ENCODE peak calls at places on chromosome 3, in eight cellular contexts. P is choroid plexus epithelial cell, O is spleen, U is GM20000, N is lung, D is MCF 10A, H is mesothelial cell of epicardium, X is left lung. Q is an unnamed sample.
A peak's percentile ranks its signal among the peaks of the same experiment; 100 is the strongest.

GRCh38 chr3:70849911-70850699 is 537.7 kb upstream of the MDFIC2 start:
- DNase-seq in P (peak; percentile 97), O (no peak), U (no peak), N (no peak), D (peak; percentile 91), H (no peak), X (no peak), Q (no peak)

GRCh38 chr3:106305127-106305526 is 436.3 kb upstream of the CBLB start:
- DNase-seq in P (peak; percentile 32), O (no peak), U (no peak), N (no peak), D (no peak), H (no peak), X (no peak), Q (no peak)

GRCh38 chr3:126267169-126267975 is 87.0 kb upstream of the ALDH1L1 start:
- DNase-seq in P (peak; percentile 96), O (no peak), U (no peak), N (peak; percentile 86), D (peak; percentile 81), H (peak; percentile 81), X (peak; percentile 87), Q (peak; percentile 70)

GRCh38 chr3:182357928-182358327 is 435.4 kb upstream of the ATP11B start:
- DNase-seq in P (no peak), O (no peak), U (no peak), N (no peak), D (peak; percentile 27), H (no peak), X (no peak), Q (no peak)

GRCh38 chr3:88231207-88231606 is 81.4 kb downstream of the C3orf38 start:
- DNase-seq in P (peak; percentile 26), O (no peak), U (no peak), N (no peak), D (peak; percentile 11), H (no peak), X (no peak), Q (no peak)

GRCh38 chr3:16302082-16302631 is 37.1 kb downstream of the OXNAD1 start:
- DNase-seq in P (no peak), O (no peak), U (no peak), N (no peak), D (no peak), H (no peak), X (no peak), Q (no peak)

GRCh38 chr3:120428904-120429303 is 21.9 kb downstream of the FSTL1 start:
- DNase-seq in P (no peak), O (no peak), U (no peak), N (no peak), D (no peak), H (no peak), X (no peak), Q (no peak)

GRCh38 chr3:172321035-172321434 is 127.2 kb downstream of the GHSR start:
- DNase-seq in P (peak; percentile 62), O (no peak), U (peak; percentile 18), N (no peak), D (no peak), H (no peak), X (no peak), Q (peak; percentile 38)

GRCh38 chr3:77254967-77255831 is 215.3 kb downstream of the ROBO2 start:
- DNase-seq in P (peak; percentile 84), O (no peak), U (peak; percentile 46), N (no peak), D (peak; percentile 68), H (no peak), X (no peak), Q (peak; percentile 58)

GRCh38 chr3:194686816-194687637 is 1.3 kb downstream of the FAM43A start:
- DNase-seq in P (peak; percentile 69), O (peak; percentile 89), U (peak; percentile 48), N (peak; percentile 35), D (no peak), H (peak; percentile 57), X (peak; percentile 85), Q (peak; percentile 62)

GRCh38 chr3:66582721-66583141 is 81.9 kb upstream of the LRIG1 start:
- DNase-seq in P (peak; percentile 82), O (peak; percentile 83), U (peak; percentile 26), N (no peak), D (no peak), H (no peak), X (no peak), Q (peak; percentile 56)

GRCh38 chr3:146680602-146681001 is 75.5 kb upstream of the PLSCR5 start:
- DNase-seq in P (no peak), O (no peak), U (no peak), N (no peak), D (no peak), H (no peak), X (no peak), Q (no peak)

GRCh38 chr3:99686955-99687612 is 48.7 kb downstream of the COL8A1 start:
- DNase-seq in P (peak; percentile 84), O (no peak), U (peak; percentile 52), N (peak; percentile 59), D (peak; percentile 76), H (peak; percentile 70), X (no peak), Q (peak; percentile 48)
- TF ChIP-seq CTCF in P (peak; percentile 80), O (no peak), U (peak; percentile 74), N (peak; percentile 28), D (peak; percentile 69), H (peak; percentile 86), X (peak; percentile 48), Q (peak; percentile 60)

DNA sequence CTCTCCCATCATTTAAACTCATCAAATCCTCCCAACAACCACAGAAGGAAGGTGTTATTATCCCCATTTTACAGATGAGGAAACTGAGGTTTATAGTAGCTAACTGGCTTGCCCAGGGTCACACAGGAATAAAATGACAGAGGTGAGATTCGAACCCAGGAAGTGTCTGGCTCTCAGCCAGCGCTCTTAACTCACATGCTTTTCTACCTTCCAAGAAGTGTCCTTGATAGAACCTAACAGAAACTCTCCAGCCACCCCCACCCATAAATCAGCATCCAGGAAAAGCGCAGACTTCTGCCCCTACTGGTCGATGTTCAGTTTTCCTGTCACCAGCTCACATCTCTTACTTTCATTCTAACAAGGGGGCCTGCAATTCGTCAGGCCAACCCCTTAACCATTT is 51.7 kb downstream of the SPATA12 start:
- DNase-seq in P (peak; percentile 13), O (no peak), U (no peak), N (no peak), D (no peak), H (no peak), X (no peak), Q (peak; percentile 28)
- TF ChIP-seq CTCF in P (peak; percentile 43), O (no peak), U (peak; percentile 31), N (no peak), D (no peak), H (no peak), X (no peak), Q (no peak)

GRCh38 chr3:12536423-12536822 is 8.9 kb downstream of the MKRN2OS start:
- DNase-seq in P (peak; percentile 62), O (no peak), U (no peak), N (no peak), D (no peak), H (no peak), X (no peak), Q (no peak)
- TF ChIP-seq CTCF in P (peak; percentile 59), O (no peak), U (no peak), N (no peak), D (peak; percentile 8), H (no peak), X (no peak), Q (no peak)

GRCh38 chr3:170037463-170038433 is at the start of gene GPR160:
- DNase-seq in P (peak; percentile 40), O (peak; percentile 98), U (peak; percentile 85), N (peak; percentile 87), D (peak; percentile 70), H (peak; percentile 77), X (peak; percentile 99), Q (peak; percentile 88)
- TF ChIP-seq CTCF in P (peak; percentile 74), O (peak; percentile 77), U (peak; percentile 73), N (peak; percentile 29), D (peak; percentile 84), H (peak; percentile 81), X (peak; percentile 74), Q (peak; percentile 68)

Q was measured in NB4.